ENCODE peak calls at places on chromosomes 13 and 19, in eight cellular contexts. Z is activated CD4-positive, alpha-beta memory T cell treated with anti-CD3 and anti-CD28 coated beads, Interleukin-2, amount 10 ng/mL, durations not matched to agents 7 days and 5 days; M is left ventricle myocardium superior; R is CD4-positive, alpha-beta T cell; F is activated effector memory CD4-positive, alpha-beta T cell treated with anti-CD3 and anti-CD28 coated beads, Interleukin-2, amount 50 U/mL, for 16 hours; O is T-helper 9 cell; L is cardiac muscle cell; S is WERI-Rb-1. N is an unnamed sample.

GRCh38 chr19:14686411-14686810 is 3.4 kb upstream of the ZNF333 start:
- DNase-seq in S (peak; percentile 25), Z (peak; percentile 36), O (peak; percentile 10), M (no peak), L (peak; percentile 30), R (peak; percentile 4), F (peak; percentile 67), N (no peak)

GRCh38 chr19:45553464-45553863 is 31.1 kb downstream of the OPA3 start:
- DNase-seq in Z (no peak), R (no peak), O (no peak), L (no peak), M (no peak), F (no peak), S (no peak), N (peak; percentile 59)

GRCh38 chr19:3547301-3547731 is 8.3 kb downstream of the TEKTIP1 start:
- DNase-seq in F (peak; percentile 78), R (no peak), L (no peak), M (no peak), O (peak; percentile 26), S (no peak), Z (peak; percentile 44), N (peak; percentile 68)

GRCh38 chr13:50403311-50403710 is 388.1 kb downstream of the KCNRG start:
- DNase-seq in S (no peak), F (no peak), Z (no peak), M (no peak), O (no peak), R (no peak), L (no peak), N (no peak)

GRCh38 chr19:42197375-42197817 is 20.1 kb downstream of the DEDD2 start:
- DNase-seq in S (no peak), F (no peak), Z (peak; percentile 50), M (no peak), R (no peak), O (no peak), L (no peak), N (peak; percentile 56)

GRCh38 chr19:3821857-3822364 is 35.7 kb upstream of the MATK start:
- DNase-seq in S (peak; percentile 80), R (peak; percentile 87), M (peak; percentile 82), F (peak; percentile 95), O (peak; percentile 90), Z (peak; percentile 91), L (peak; percentile 64), N (peak; percentile 98)

GRCh38 chr19:14561832-14562351 is 10.0 kb downstream of the NDUFB7 start:
- DNase-seq in O (no peak), M (peak; percentile 76), R (no peak), S (no peak), L (peak; percentile 25), Z (no peak), F (no peak), N (no peak)

GRCh38 chr13:40503966-40504591 is 162.4 kb downstream of the FOXO1 start:
- DNase-seq in S (no peak), O (no peak), L (peak; percentile 91), F (no peak), M (no peak), R (no peak), Z (no peak), N (no peak)

GRCh38 chr13:113748101-113748861 is 10.7 kb upstream of the TMEM255B start:
- DNase-seq in Z (no peak), L (no peak), R (no peak), O (no peak), F (no peak), M (peak; percentile 62), S (peak; percentile 56), N (no peak)

GRCh38 chr13:68358218-68358817 is 1128.2 kb upstream of the PCDH9 start:
- DNase-seq in O (no peak), Z (no peak), M (no peak), S (no peak), R (no peak), F (no peak), L (no peak), N (no peak)

GRCh38 chr13:44819245-44819644 is 170.0 kb downstream of the NUFIP1 start:
- DNase-seq in F (no peak), R (no peak), S (no peak), Z (no peak), O (no peak), M (no peak), L (peak; percentile 73), N (no peak)

GRCh38 chr19:13841339-13842293 is 35.3 kb upstream of the NANOS3 start:
- DNase-seq in R (no peak), L (peak; percentile 45), Z (peak; percentile 54), O (peak; percentile 42), S (no peak), M (peak; percentile 75), F (peak; percentile 81), N (no peak)